ENCODE peak calls at places on chromosomes 11 and 22, in six cellular contexts. T is heart left ventricle; L is A549; C is CD4-positive, CD25-positive, alpha-beta regulatory T cell; Y is psoas muscle; W is NT2/D1. B is an unnamed sample.

GRCh38 chr22:49199224-49199623 is 628.4 kb downstream of the BRD1 start:
- DNase-seq in T (no peak), Y (no peak), L (no peak), W (no peak), C (no peak), B (no peak)

GRCh38 chr11:72598901-72599300 is 75.3 kb downstream of the PDE2A start:
- DNase-seq in T (peak; percentile 51), Y (peak; percentile 51), W (no peak), C (no peak), L (peak; percentile 59), B (no peak)

GRCh38 chr11:99015634-99016454 is 4.9 kb upstream of the CNTN5 start:
- DNase-seq in W (peak; percentile 44), Y (no peak), L (peak; percentile 1), T (no peak), C (peak; percentile 39), B (no peak)

GRCh38 chr11:129418039-129418438 is 42.4 kb downstream of the BARX2 start:
- DNase-seq in L (no peak), T (no peak), W (no peak), C (no peak), Y (no peak), B (no peak)

GRCh38 chr11:78420255-78420764 is 2.7 kb upstream of the GAB2 start:
- DNase-seq in W (no peak), Y (peak; percentile 53), L (peak; percentile 64), T (peak; percentile 72), C (peak; percentile 62), B (peak; percentile 71)

GRCh38 chr22:22463855-22464540 is 44.5 kb downstream of the ZNF280B start:
- DNase-seq in T (peak; percentile 53), C (peak; percentile 61), W (peak; percentile 30), Y (no peak), L (peak; percentile 38), B (peak; percentile 24)

GRCh38 chr11:94650756-94651155 is 83.6 kb downstream of the PIWIL4 start:
- DNase-seq in T (peak; percentile 69), L (no peak), W (no peak), Y (peak; percentile 72), C (no peak), B (peak; percentile 30)

GRCh38 chr11:2413735-2414579 is 13.4 kb downstream of the TSSC4 start:
- DNase-seq in Y (no peak), T (no peak), C (no peak), W (no peak), L (no peak), B (peak; percentile 83)

GRCh38 chr11:73137262-73137941 is 4.7 kb downstream of the FCHSD2 start:
- DNase-seq in T (no peak), L (no peak), Y (no peak), C (no peak), W (no peak), B (peak; percentile 39)

GRCh38 chr11:36426226-36426848 is 83.7 kb downstream of the TRAF6 start:
- DNase-seq in L (no peak), Y (no peak), T (no peak), C (no peak), W (no peak), B (no peak)

GRCh38 chr22:39490135-39490798 is 11.8 kb upstream of the MIEF1 start:
- DNase-seq in W (no peak), C (peak; percentile 86), T (peak; percentile 79), L (peak; percentile 87), Y (peak; percentile 83), B (peak; percentile 92)

GRCh38 chr11:126352934-126353801 is 2.3 kb upstream of the ST3GAL4 start:
- DNase-seq in C (peak; percentile 44), Y (no peak), L (no peak), T (no peak), W (no peak), B (no peak)

DNA sequence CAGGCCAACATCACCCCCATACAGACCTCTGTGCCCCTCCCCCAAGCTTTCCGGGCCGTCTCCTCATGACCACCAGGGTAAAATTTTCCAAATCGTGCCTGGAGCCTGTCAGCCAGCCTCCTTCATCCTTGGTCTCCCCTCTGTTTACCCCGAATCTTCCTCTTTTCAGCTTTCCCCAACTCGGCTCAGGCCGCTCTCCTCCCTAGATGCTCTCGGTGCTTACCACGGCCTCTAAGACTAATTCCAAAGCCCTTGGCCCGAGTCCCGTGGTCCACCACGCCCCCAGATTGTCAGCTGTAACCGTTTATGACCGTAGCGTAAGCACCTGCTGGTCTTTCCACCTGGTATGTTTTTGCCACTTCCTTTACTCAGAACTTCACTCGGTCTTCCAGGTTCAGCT is 1.4 kb downstream of the RASL10A start:
- DNase-seq in C (peak; percentile 37), W (no peak), Y (no peak), T (no peak), L (no peak), B (no peak)
- H3K4me1 ChIP-seq in C (peaks cover 21% of the 10 kb centered on the region), W (peaks cover 16% of the 10 kb centered on the region), Y (peaks cover 23% of the 10 kb centered on the region), T (peaks cover 9% of the 10 kb centered on the region), L (peaks cover 31% of the 10 kb centered on the region), B (peaks cover 60% of the 10 kb centered on the region)

GRCh38 chr22:36860821-36861659 is at the start of gene NCF4:
- DNase-seq in Y (peak; percentile 55), L (no peak), T (peak; percentile 66), W (no peak), C (peak; percentile 93), B (peak; percentile 86)
- H3K4me1 ChIP-seq in Y (peaks cover 22% of the 10 kb centered on the region), L (no peaks in the 10 kb centered on the region), T (no peaks in the 10 kb centered on the region), W (peaks cover 3% of the 10 kb centered on the region), C (peaks cover 32% of the 10 kb centered on the region), B (peaks cover 26% of the 10 kb centered on the region)

GRCh38 chr11:57214494-57214893 is 22.6 kb downstream of the APLNR start:
- DNase-seq in L (peak; percentile 18), Y (no peak), W (no peak), T (no peak), C (no peak), B (no peak)
- H3K4me1 ChIP-seq in L (peaks cover 14% of the 10 kb centered on the region), Y (no peaks in the 10 kb centered on the region), W (peaks cover 8% of the 10 kb centered on the region), T (no peaks in the 10 kb centered on the region), C (no peaks in the 10 kb centered on the region), B (peaks cover 20% of the 10 kb centered on the region)

GRCh38 chr11:3955299-3955665 is 99.8 kb downstream of the STIM1 start:
- DNase-seq in C (peak; percentile 69), Y (no peak), T (no peak), W (no peak), L (no peak), B (no peak)

GRCh38 chr11:3957437-3957836 is 102.0 kb downstream of the STIM1 start:
- DNase-seq in C (no peak), T (no peak), L (no peak), Y (no peak), W (no peak), B (no peak)

GRCh38 chr11:3954448-3955298 is 99.2 kb downstream of the STIM1 start:
- DNase-seq in L (no peak), T (no peak), W (no peak), C (peak; percentile 33), Y (no peak), B (no peak)

GRCh38 chr11:3956748-3957147 is 101.3 kb downstream of the STIM1 start:
- DNase-seq in L (no peak), W (no peak), T (no peak), C (no peak), Y (no peak), B (no peak)

GRCh38 chr11:3956038-3956437 is 100.6 kb downstream of the STIM1 start:
- DNase-seq in Y (no peak), W (no peak), C (no peak), T (no peak), L (no peak), B (no peak)
- H3K4me1 ChIP-seq in Y (peaks cover 63% of the 10 kb centered on the region), W (no peaks in the 10 kb centered on the region), C (peaks cover 56% of the 10 kb centered on the region), T (no peaks in the 10 kb centered on the region), L (peaks cover 30% of the 10 kb centered on the region), B (peaks cover 11% of the 10 kb centered on the region)

DNA sequence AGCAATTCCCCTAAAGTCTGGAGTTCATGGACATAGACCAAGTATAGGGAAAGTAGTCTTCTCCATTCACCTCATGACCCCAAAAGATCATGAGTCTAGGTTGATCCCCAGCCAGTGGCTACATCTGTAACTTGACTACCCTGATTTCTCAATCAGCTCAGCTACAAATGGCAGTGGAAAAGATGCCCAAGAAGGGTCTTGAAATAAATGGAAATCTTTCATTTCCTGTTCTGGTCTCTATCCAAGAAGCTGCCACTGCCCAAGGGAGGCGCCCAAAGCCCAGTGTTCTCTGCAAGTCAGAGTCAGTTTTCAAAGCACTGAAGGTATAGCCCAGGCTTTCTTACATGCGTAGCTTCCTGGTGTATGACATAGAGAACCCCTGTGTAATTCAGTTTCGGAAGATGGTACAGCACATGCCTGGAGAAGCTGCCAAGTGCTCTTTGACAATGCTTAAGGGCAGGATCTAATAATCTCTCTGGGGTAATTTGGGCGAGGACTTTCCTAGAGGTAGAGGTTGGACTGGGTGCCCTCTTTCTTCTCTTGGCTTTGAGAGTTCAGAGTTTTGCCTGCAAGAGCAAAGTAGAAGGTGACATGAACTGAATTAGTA is 101.1 kb downstream of the ADAMTS15 start:
- DNase-seq in W (no peak), L (no peak), C (no peak), Y (no peak), T (no peak), B (no peak)
- H3K4me1 ChIP-seq in W (no peaks in the 10 kb centered on the region), L (no peaks in the 10 kb centered on the region), C (no peaks in the 10 kb centered on the region), Y (peaks cover 12% of the 10 kb centered on the region), T (no peaks in the 10 kb centered on the region), B (no peaks in the 10 kb centered on the region)

GRCh38 chr22:41845380-41846267 is 12.7 kb downstream of the SREBF2 start:
- DNase-seq in C (no peak), Y (no peak), T (no peak), W (no peak), L (no peak), B (no peak)

GRCh38 chr22:41846268-41847002 is 13.5 kb downstream of the SREBF2 start:
- DNase-seq in L (no peak), C (no peak), W (no peak), T (no peak), Y (no peak), B (no peak)

GRCh38 chr22:41844513-41844912 is 11.6 kb downstream of the SREBF2 start:
- DNase-seq in T (no peak), Y (no peak), L (no peak), C (no peak), W (no peak), B (peak; percentile 82)

GRCh38 chr22:41842996-41843970 is 10.4 kb downstream of the SREBF2 start:
- DNase-seq in W (no peak), C (peak; percentile 62), Y (no peak), L (no peak), T (no peak), B (no peak)

DNA sequence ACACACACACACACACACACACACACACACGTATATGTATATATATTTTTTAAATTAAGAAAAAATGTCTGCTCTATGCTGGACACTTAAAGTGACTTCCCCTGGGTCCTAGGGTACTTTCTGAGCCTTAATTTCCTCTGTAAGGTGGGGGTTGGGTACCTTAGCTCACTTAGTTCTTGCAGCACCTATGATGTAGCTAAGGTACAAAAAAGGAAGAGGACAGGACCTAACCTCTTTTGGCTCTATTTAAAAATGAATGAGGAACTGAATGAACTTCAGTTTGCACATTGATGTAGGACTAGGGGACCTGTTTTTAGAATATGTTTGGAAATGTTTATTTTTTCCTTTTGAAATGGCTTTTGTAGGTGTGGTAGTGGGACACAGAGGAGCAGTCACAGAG is 11.1 kb downstream of the SREBF2 start:
- DNase-seq in Y (no peak), C (peak; percentile 33), T (no peak), L (no peak), W (no peak), B (no peak)
- H3K4me1 ChIP-seq in Y (peaks cover 43% of the 10 kb centered on the region), C (peaks cover 18% of the 10 kb centered on the region), T (no peaks in the 10 kb centered on the region), L (peaks cover 59% of the 10 kb centered on the region), W (no peaks in the 10 kb centered on the region), B (peaks cover 70% of the 10 kb centered on the region)

B was measured in upper lobe of left lung.